ENCODE peak calls at places on chromosomes 7 and 10, in nine cellular contexts. K is SK-N-SH, O is GM12878, M is suprapubic skin, R is stomach, C is sigmoid colon, B is HepG2, Z is K562, V is esophagus muscularis mucosa. P is an unnamed sample.

GRCh38 chr7:114415054-114415997 is 711 bp downstream of the FOXP2 start:
- DNase-seq in O (no peak), V (no peak), B (no peak), C (no peak), Z (no peak), M (no peak), R (no peak), K (no peak), P (no peak)

GRCh38 chr10:26215534-26215922 is 1.0 kb upstream of the GAD2 start:
- DNase-seq in M (no peak), V (no peak), R (no peak), B (no peak), C (no peak), K (no peak), O (no peak), Z (no peak), P (no peak)

GRCh38 chr10:18178862-18179483 is 38.7 kb downstream of the CACNB2 start:
- DNase-seq in V (no peak), C (no peak), Z (no peak), B (no peak), K (no peak), O (no peak), R (no peak), M (no peak), P (no peak)

GRCh38 chr7:157678503-157678902 is 341.7 kb downstream of the DNAJB6 start:
- DNase-seq in C (peak; percentile 50), V (no peak), O (no peak), B (peak; percentile 44), M (peak; percentile 58), K (no peak), Z (no peak), R (no peak), P (no peak)

GRCh38 chr7:73831656-73832579 is 1.1 kb downstream of the CLDN4 start:
- DNase-seq in Z (no peak), V (no peak), K (no peak), C (no peak), B (peak; percentile 58), R (peak; percentile 90), O (no peak), M (peak; percentile 87), P (peak; percentile 81)

GRCh38 chr7:117790731-117791130 is 82.5 kb downstream of the CTTNBP2 start:
- DNase-seq in M (no peak), K (no peak), R (no peak), B (no peak), Z (no peak), O (no peak), V (no peak), C (no peak), P (no peak)

GRCh38 chr10:16967866-16968721 is 150.9 kb upstream of the RSU1 start:
- DNase-seq in R (no peak), O (no peak), Z (no peak), B (peak; percentile 40), K (no peak), V (no peak), M (no peak), C (peak; percentile 77), P (peak; percentile 24)

GRCh38 chr10:17561131-17561530 is 56.0 kb downstream of the HACD1 start:
- DNase-seq in Z (no peak), V (no peak), R (no peak), K (no peak), O (no peak), B (no peak), M (no peak), C (no peak), P (no peak)

GRCh38 chr7:3451696-3452095 is 150.6 kb downstream of the SDK1 start:
- DNase-seq in Z (no peak), V (no peak), M (no peak), K (no peak), R (no peak), B (no peak), O (no peak), C (no peak), P (no peak)

GRCh38 chr10:78250313-78251040 is 216.8 kb downstream of the RPS24 start:
- DNase-seq in M (no peak), O (no peak), K (no peak), R (no peak), V (no peak), B (no peak), C (no peak), Z (no peak), P (no peak)

GRCh38 chr7:139901411-139901810 is 72.3 kb downstream of the TBXAS1 start:
- DNase-seq in B (no peak), Z (no peak), M (no peak), V (no peak), C (no peak), R (no peak), K (no peak), O (no peak), P (no peak)

GRCh38 chr7:137169282-137169698 is 174.2 kb downstream of the PTN start:
- DNase-seq in V (no peak), C (peak; percentile 87), B (peak; percentile 26), R (peak; percentile 28), M (no peak), O (no peak), K (peak; percentile 83), Z (peak; percentile 37), P (peak; percentile 34)

GRCh38 chr7:14219125-14219524 is 229.7 kb upstream of the ETV1 start:
- DNase-seq in O (no peak), V (no peak), R (no peak), Z (no peak), M (no peak), K (no peak), B (no peak), C (no peak), P (no peak)

GRCh38 chr10:71735709-71736569 is 16.4 kb upstream of the C10orf105 start:
- DNase-seq in B (no peak), C (no peak), Z (no peak), K (no peak), O (no peak), M (no peak), R (peak; percentile 39), V (no peak), P (peak; percentile 62)

GRCh38 chr7:112080441-112080840 is 125.8 kb downstream of the DOCK4 start:
- DNase-seq in M (no peak), Z (no peak), R (no peak), V (no peak), O (peak; percentile 89), K (no peak), B (peak; percentile 47), C (no peak), P (no peak)

GRCh38 chr7:112080974-112081373 is 125.2 kb downstream of the DOCK4 start:
- DNase-seq in K (no peak), R (no peak), M (no peak), O (peak; percentile 64), B (no peak), Z (no peak), V (no peak), C (no peak), P (no peak)

GRCh38 chr7:112083776-112084175 is 122.4 kb downstream of the DOCK4 start:
- DNase-seq in B (no peak), C (no peak), Z (no peak), K (no peak), O (no peak), V (no peak), R (no peak), M (no peak), P (no peak)

GRCh38 chr7:112079671-112080070 is 126.5 kb downstream of the DOCK4 start:
- DNase-seq in O (no peak), V (no peak), C (no peak), K (no peak), B (no peak), Z (no peak), M (no peak), R (no peak), P (no peak)

GRCh38 chr7:112081778-112082177 is 124.4 kb downstream of the DOCK4 start:
- DNase-seq in V (no peak), M (no peak), C (no peak), Z (no peak), B (no peak), O (no peak), K (no peak), R (no peak), P (no peak)
- TF ChIP-seq POLR2AphosphoS5 in V (peak; percentile 31), M (no peak), C (peak; percentile 57), Z (no peak), B (no peak), O (no peak), K (no peak), R (no peak), P (no peak)

GRCh38 chr7:94656658-94656924 is 658 bp upstream of the SGCE start:
- DNase-seq in V (no peak), K (no peak), C (no peak), Z (no peak), B (no peak), R (no peak), M (no peak), O (no peak), P (no peak)
- H3K27ac ChIP-seq in V (peak overlapping the region; percentile 86), K (peak overlapping the region; percentile 50), C (peak overlapping the region; percentile 87), Z (no peak overlapping the region), B (peak overlapping the region; percentile 77), R (peak overlapping the region; percentile 80), M (no peak overlapping the region), O (no peak overlapping the region), P (peak overlapping the region; percentile 63)

GRCh38 chr10:12784646-12785045 is 216.9 kb downstream of the CCDC3 start:
- DNase-seq in C (no peak), M (no peak), V (no peak), O (no peak), Z (no peak), B (no peak), K (no peak), R (no peak), P (no peak)

GRCh38 chr10:12785338-12785934 is 216.1 kb downstream of the CCDC3 start:
- DNase-seq in M (no peak), Z (no peak), O (no peak), R (no peak), V (no peak), C (no peak), B (no peak), K (no peak), P (no peak)

GRCh38 chr10:12783326-12783725 is 218.2 kb downstream of the CCDC3 start:
- DNase-seq in O (no peak), B (no peak), C (no peak), K (no peak), M (no peak), V (no peak), R (no peak), Z (no peak), P (no peak)

GRCh38 chr10:12780634-12781601 is 220.6 kb downstream of the CCDC3 start:
- DNase-seq in R (no peak), V (no peak), O (no peak), Z (no peak), M (no peak), C (peak; percentile 65), B (no peak), K (no peak), P (no peak)

DNA sequence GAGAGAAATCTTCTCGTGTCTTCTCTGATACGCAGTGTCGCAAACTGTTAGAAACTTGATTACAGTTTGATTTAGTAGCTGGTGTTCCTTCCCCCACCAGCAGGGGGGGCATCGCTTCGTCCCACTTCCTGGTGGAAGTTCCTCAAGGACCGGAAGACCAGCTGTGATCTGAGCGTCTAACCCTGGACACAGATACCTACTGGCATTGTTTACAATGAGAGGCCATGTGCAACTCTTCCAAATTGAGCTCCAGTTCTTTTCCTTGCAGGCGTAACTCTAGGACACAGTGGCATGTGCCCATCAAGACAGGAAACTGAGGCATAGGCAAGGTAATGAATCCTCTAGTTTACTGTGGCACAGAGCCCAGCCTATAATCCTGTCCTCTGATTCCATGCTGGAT is 219.0 kb downstream of the CCDC3 start:
- DNase-seq in M (no peak), Z (peak; percentile 63), C (peak; percentile 74), V (no peak), B (peak; percentile 29), R (peak; percentile 47), K (peak; percentile 64), O (no peak), P (peak; percentile 47)
- TF ChIP-seq EP300 in M (no peak), Z (no peak), C (no peak), V (no peak), B (no peak), R (no peak), K (no peak), O (no peak), P (no peak)

GRCh38 chr10:95337761-95338160 is 47.0 kb upstream of the PDLIM1 start:
- DNase-seq in M (no peak), K (no peak), Z (no peak), C (no peak), R (no peak), B (no peak), O (no peak), V (no peak), P (no peak)
- TF ChIP-seq POLR2AphosphoS5 in M (no peak), K (no peak), Z (no peak), C (no peak), R (no peak), B (no peak), O (no peak), V (no peak), P (no peak)